ENCODE peak calls at places on chromosome 13, in ten cellular contexts. N is Peyer's patch; K is esophagus squamous epithelium; B is CD8-positive, alpha-beta T cell; W is adrenal gland; D is transverse colon; Z is neural progenitor cell; G is H9; X is lung; Y is right atrium auricular region. F is an unnamed sample.

GRCh38 chr13:100443998-100444328 is 144.6 kb downstream of the GGACT start:
- DNase-seq in B (no peak), X (no peak), G (no peak), Z (no peak), Y (no peak), D (no peak), K (no peak), W (no peak), N (no peak), F (no peak)

GRCh38 chr13:72166102-72166660 is 299.2 kb upstream of the DACH1 start:
- DNase-seq in N (no peak), Y (no peak), B (no peak), Z (no peak), D (no peak), X (no peak), K (no peak), W (no peak), G (no peak), F (no peak)

GRCh38 chr13:111460548-111461444 is 140.4 kb downstream of the TEX29 start:
- DNase-seq in Z (peak; percentile 80), K (no peak), B (peak; percentile 45), G (peak; percentile 71), Y (no peak), W (no peak), N (peak; percentile 22), D (peak; percentile 20), X (no peak), F (peak; percentile 41)

GRCh38 chr13:62960723-62961122 is 1545.1 kb upstream of the PCDH20 start:
- DNase-seq in Y (no peak), D (no peak), K (no peak), W (no peak), B (no peak), X (no peak), N (no peak), G (no peak), Z (peak; percentile 35), F (no peak)

GRCh38 chr13:32045963-32046785 is 14.6 kb downstream of the FRY start:
- DNase-seq in X (no peak), K (no peak), W (no peak), N (no peak), B (no peak), D (no peak), Y (no peak), Z (no peak), G (no peak), F (peak; percentile 87)

GRCh38 chr13:99733346-99733745 is 232.1 kb downstream of the TM9SF2 start:
- DNase-seq in Z (no peak), Y (no peak), N (no peak), B (no peak), G (no peak), D (no peak), W (no peak), X (no peak), K (no peak), F (no peak)

GRCh38 chr13:100154835-100155463 is 66.1 kb downstream of the PCCA start:
- DNase-seq in G (no peak), X (no peak), N (no peak), K (no peak), B (no peak), Z (peak; percentile 22), W (no peak), Y (no peak), D (no peak), F (no peak)

GRCh38 chr13:28499579-28499978 is 4.7 kb upstream of the FLT1 start:
- DNase-seq in W (no peak), N (no peak), Y (no peak), B (no peak), K (no peak), G (no peak), D (no peak), X (no peak), Z (no peak), F (no peak)

GRCh38 chr13:42048625-42049453 is at the start of gene DGKH:
- DNase-seq in D (peak; percentile 90), G (peak; percentile 76), B (peak; percentile 71), Z (peak; percentile 89), W (peak; percentile 86), K (no peak), N (peak; percentile 88), Y (peak; percentile 73), X (peak; percentile 80), F (peak; percentile 85)

GRCh38 chr13:94352057-94352456 is 127.4 kb downstream of the DCT start:
- DNase-seq in G (no peak), W (no peak), Z (no peak), Y (no peak), N (no peak), X (no peak), K (no peak), B (no peak), D (no peak), F (no peak)

GRCh38 chr13:42762251-42762650 is 19.1 kb upstream of the FAM216B start:
- DNase-seq in N (no peak), X (no peak), Z (no peak), W (no peak), G (no peak), Y (no peak), D (no peak), K (no peak), B (no peak), F (no peak)

GRCh38 chr13:74153316-74153715 is 19.1 kb upstream of the KLF12 start:
- DNase-seq in X (no peak), N (no peak), W (no peak), K (no peak), G (no peak), Y (no peak), Z (no peak), B (no peak), D (no peak), F (no peak)

GRCh38 chr13:46062190-46062589 is 9.6 kb upstream of the ZC3H13 start:
- DNase-seq in N (no peak), K (no peak), W (no peak), B (no peak), Y (no peak), Z (no peak), X (no peak), G (no peak), D (no peak), F (peak; percentile 24)

GRCh38 chr13:28741080-28741479 is 22.3 kb upstream of the SLC46A3 start:
- DNase-seq in K (no peak), D (no peak), Y (peak; percentile 57), Z (no peak), G (no peak), N (no peak), B (no peak), X (no peak), W (no peak), F (no peak)

DNA sequence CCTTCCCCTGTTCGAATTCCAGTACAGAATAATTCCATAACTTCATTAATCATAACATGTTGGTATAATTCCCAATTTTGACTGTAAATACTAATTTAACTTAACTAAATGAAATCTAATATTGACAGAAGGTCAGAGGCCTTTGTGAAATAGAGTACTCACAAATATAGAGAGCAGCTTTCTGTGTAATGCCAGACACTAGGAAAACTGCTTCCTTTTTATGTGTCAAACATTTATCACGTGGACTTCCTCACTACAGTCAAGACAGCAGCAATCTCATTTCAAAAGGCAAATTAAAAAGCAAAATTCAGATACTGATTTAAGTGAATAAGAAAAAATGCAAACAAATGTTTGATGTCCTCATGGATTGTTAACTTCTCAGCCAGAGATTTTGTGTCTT is 13.1 kb downstream of the ITM2B start:
- DNase-seq in K (no peak), Z (no peak), W (no peak), Y (no peak), D (no peak), B (no peak), X (no peak), G (no peak), N (no peak), F (no peak)
- H3K27ac ChIP-seq in K (no peak overlapping the region), Z (no peak overlapping the region), W (no peak overlapping the region), Y (no peak overlapping the region), D (no peak overlapping the region), B (no peak overlapping the region), X (no peak overlapping the region), G (no peak overlapping the region), N (no peak overlapping the region), F (no peak overlapping the region)

DNA sequence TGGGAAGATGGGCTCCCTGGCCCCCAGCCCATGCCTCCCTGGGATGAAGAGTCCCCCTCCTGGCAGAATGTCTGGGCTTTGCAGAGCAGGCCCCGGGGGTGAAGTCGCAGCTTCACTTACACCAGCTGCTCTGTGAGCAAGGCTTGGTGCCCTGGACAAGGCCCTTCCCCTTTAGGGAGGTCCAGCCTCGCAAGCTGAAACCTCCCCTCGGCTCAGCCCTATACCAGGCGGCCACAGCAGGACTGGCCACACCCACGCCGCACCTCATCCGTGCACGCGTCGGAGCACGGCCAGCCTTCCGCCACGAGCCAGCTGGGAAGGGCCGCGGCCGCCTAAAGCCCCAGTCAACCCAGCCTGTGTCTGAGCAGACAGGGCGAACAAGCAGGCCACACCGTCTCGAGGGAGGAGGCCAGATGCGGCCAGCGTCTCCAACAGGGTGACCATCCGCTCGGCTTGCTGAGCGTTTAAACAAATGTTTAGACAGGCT is 83.2 kb upstream of the MCF2L start:
- DNase-seq in W (peak; percentile 88), B (no peak), G (peak; percentile 95), N (peak; percentile 90), K (no peak), D (peak; percentile 85), X (peak; percentile 77), Z (peak; percentile 95), Y (peak; percentile 74), F (peak; percentile 95)
- H3K27ac ChIP-seq in W (peak overlapping the region; percentile 49), B (no peak overlapping the region), G (no peak overlapping the region), N (no peak overlapping the region), K (no peak overlapping the region), D (peak overlapping the region; percentile 25), X (no peak overlapping the region), Z (peak overlapping the region; percentile 56), Y (no peak overlapping the region), F (peak overlapping the region; percentile 87)

DNA sequence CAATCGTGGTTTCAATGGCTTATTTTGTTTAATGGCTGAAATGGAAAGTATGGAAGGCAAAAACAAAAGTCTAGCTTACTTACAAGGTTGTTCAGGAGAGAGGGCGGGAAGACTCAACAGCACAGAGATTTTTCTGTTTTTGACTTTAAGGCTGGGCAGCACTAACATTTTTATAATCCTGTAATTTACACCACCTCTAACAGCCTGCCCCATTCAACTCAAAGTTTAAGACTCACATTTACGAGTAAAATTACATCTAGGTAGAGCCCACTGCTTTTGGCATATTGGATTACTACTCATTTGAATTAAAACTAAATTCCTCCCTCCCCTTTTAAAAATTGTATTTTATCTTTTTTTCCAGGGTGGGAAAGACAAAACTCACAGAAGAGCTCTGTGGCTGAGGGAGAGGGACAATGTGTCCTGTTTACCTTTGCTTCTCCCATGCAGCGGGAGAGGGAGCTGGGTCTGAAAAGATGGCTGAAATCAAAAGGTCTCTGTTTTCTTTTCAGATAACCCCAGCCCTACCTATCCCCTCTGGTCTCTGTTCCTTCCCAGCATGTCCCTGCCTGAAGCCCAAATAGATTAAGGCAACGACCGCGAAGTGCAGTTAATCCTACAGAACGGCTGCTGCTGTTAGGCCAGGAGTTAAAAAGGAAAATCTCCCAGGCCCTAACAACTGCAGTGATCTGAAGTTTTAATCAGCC is 6.6 kb downstream of the EFNB2 start:
- DNase-seq in G (no peak), Z (peak; percentile 85), K (no peak), D (no peak), B (no peak), Y (no peak), W (no peak), N (no peak), X (no peak), F (no peak)
- H3K27ac ChIP-seq in G (no peak overlapping the region), Z (peak overlapping the region; percentile 86), K (no peak overlapping the region), D (peak overlapping the region; percentile 92), B (no peak overlapping the region), Y (no peak overlapping the region), W (no peak overlapping the region), N (no peak overlapping the region), X (no peak overlapping the region), F (no peak overlapping the region)

GRCh38 chr13:76879876-76880270 is 6.3 kb downstream of the KCTD12 start:
- DNase-seq in B (no peak), D (no peak), Z (no peak), X (no peak), Y (no peak), N (no peak), K (no peak), W (no peak), G (no peak), F (no peak)
- H3K27ac ChIP-seq in B (no peak overlapping the region), D (peak overlapping the region; percentile 54), Z (no peak overlapping the region), X (peak overlapping the region; percentile 91), Y (peak overlapping the region; percentile 61), N (no peak overlapping the region), K (peak overlapping the region; percentile 24), W (peak overlapping the region; percentile 54), G (no peak overlapping the region), F (peak overlapping the region; percentile 38)

F was measured in cardiac muscle cell.